ENCODE peak calls at places on chromosomes 12 and 14, in five cellular contexts. V is mesendoderm, U is small intestine, N is psoas muscle, C is left ventricle myocardium inferior. F is an unnamed sample.

GRCh38 chr12:57118711-57119271 is 7.6 kb upstream of the STAT6 start:
- DNase-seq in U (no peak), N (no peak), C (no peak), V (no peak), F (no peak)

GRCh38 chr14:23438130-23438893 is 2.9 kb upstream of the MYH7 start:
- DNase-seq in U (no peak), V (no peak), C (peak; percentile 72), N (peak; percentile 45), F (peak; percentile 42)

GRCh38 chr12:96427269-96427729 is 27.1 kb upstream of the CDK17 start:
- DNase-seq in V (peak; percentile 86), U (no peak), N (peak; percentile 69), C (peak; percentile 22), F (peak; percentile 74)

GRCh38 chr12:108484431-108484830 is 30.6 kb upstream of the FICD start:
- DNase-seq in C (no peak), U (no peak), N (no peak), V (no peak), F (no peak)

GRCh38 chr12:74890237-74890599 is 319.4 kb downstream of the KCNC2 start:
- DNase-seq in C (no peak), N (no peak), V (peak; percentile 72), U (peak; percentile 48), F (no peak)

GRCh38 chr12:127118251-127118650 is 1148.7 kb upstream of the TMEM132C start:
- DNase-seq in C (no peak), N (no peak), U (no peak), V (no peak), F (no peak)

GRCh38 chr12:21852251-21852650 is 77.7 kb upstream of the KCNJ8 start:
- DNase-seq in N (no peak), C (no peak), U (no peak), V (no peak), F (no peak)

GRCh38 chr12:46383654-46384450 is 11.3 kb upstream of the SLC38A2 start:
- DNase-seq in N (peak; percentile 95), C (peak; percentile 95), U (peak; percentile 90), V (peak; percentile 75), F (no peak)

GRCh38 chr12:47754126-47754525 is 4.6 kb downstream of the RAPGEF3 start:
- DNase-seq in U (no peak), C (no peak), N (no peak), V (no peak), F (no peak)

GRCh38 chr12:58711968-58712367 is 208.3 kb downstream of the LRIG3 start:
- DNase-seq in U (no peak), V (no peak), C (no peak), N (no peak), F (no peak)

GRCh38 chr14:90546767-90547166 is 149.9 kb downstream of the CALM1 start:
- DNase-seq in V (no peak), U (no peak), C (no peak), N (no peak), F (peak; percentile 80)

GRCh38 chr12:18158774-18159557 is 69.0 kb upstream of the RERGL start:
- DNase-seq in U (peak; percentile 54), C (no peak), V (peak; percentile 64), N (no peak), F (peak; percentile 68)

GRCh38 chr12:107844312-107844921 is 69.9 kb downstream of the ASCL4 start:
- DNase-seq in V (peak; percentile 34), U (no peak), N (no peak), C (no peak), F (peak; percentile 88)

GRCh38 chr14:60594077-60594476 is 55.2 kb downstream of the SIX1 start:
- DNase-seq in C (no peak), N (no peak), V (no peak), U (no peak), F (no peak)

GRCh38 chr12:63070709-63071108 is 80.3 kb downstream of the AVPR1A start:
- DNase-seq in V (peak; percentile 26), C (no peak), U (no peak), N (no peak), F (no peak)

GRCh38 chr12:88648625-88649024 is 68.4 kb upstream of the KITLG start:
- DNase-seq in V (no peak), U (no peak), N (no peak), C (no peak), F (no peak)

GRCh38 chr12:29858270-29858786 is 74.6 kb upstream of the TMTC1 start:
- DNase-seq in U (no peak), V (no peak), C (no peak), N (no peak), F (no peak)

GRCh38 chr12:80299976-80300375 is 144.1 kb upstream of the PTPRQ start:
- DNase-seq in C (no peak), V (no peak), N (no peak), U (no peak), F (no peak)

GRCh38 chr14:38199076-38199475 is 8.6 kb upstream of the SSTR1 start:
- DNase-seq in C (no peak), V (no peak), U (no peak), N (no peak), F (peak; percentile 55)

GRCh38 chr12:64385468-64385867 is 5.1 kb downstream of the C12orf56 start:
- DNase-seq in N (no peak), V (no peak), U (no peak), C (no peak), F (no peak)

GRCh38 chr12:132215644-132215989 is 71.4 kb downstream of the NOC4L start:
- DNase-seq in N (no peak), V (no peak), C (no peak), U (no peak), F (no peak)

GRCh38 chr14:73741386-73741875 is 27.2 kb upstream of the PNMA1 start:
- DNase-seq in C (peak; percentile 79), U (peak; percentile 92), N (peak; percentile 71), V (peak; percentile 90), F (peak; percentile 92)

GRCh38 chr12:113135178-113136127 is at the start of gene RASAL1:
- DNase-seq in N (peak; percentile 35), V (peak; percentile 86), U (peak; percentile 46), C (no peak), F (peak; percentile 99)

GRCh38 chr12:64824500-64825142 is at the start of gene TBC1D30:
- DNase-seq in C (no peak), U (peak; percentile 9), N (peak; percentile 25), V (peak; percentile 28), F (peak; percentile 81)

GRCh38 chr12:124352257-124352656 is 57.4 kb downstream of the RFLNA start:
- DNase-seq in V (no peak), N (no peak), C (no peak), U (no peak), F (no peak)

GRCh38 chr12:76621582-76622024 is 62.0 kb upstream of the OSBPL8 start:
- DNase-seq in N (peak; percentile 30), C (peak; percentile 41), V (peak; percentile 77), U (peak; percentile 88), F (peak; percentile 91)

GRCh38 chr12:75859868-75860267 is 171.7 kb downstream of the PHLDA1 start:
- DNase-seq in C (no peak), U (no peak), N (no peak), V (no peak), F (no peak)

GRCh38 chr14:40841886-40842285 is 764.8 kb upstream of the LRFN5 start:
- DNase-seq in C (no peak), N (no peak), V (no peak), U (no peak), F (no peak)

GRCh38 chr14:39368261-39368959 is 63.8 kb downstream of the FBXO33 start:
- DNase-seq in V (peak; percentile 96), N (no peak), U (peak; percentile 30), C (no peak), F (peak; percentile 91)

GRCh38 chr12:124928912-124929530 is 14.6 kb upstream of the UBC start:
- DNase-seq in C (no peak), V (no peak), N (no peak), U (no peak), F (peak; percentile 58)

GRCh38 chr12:6952860-6953416 is 1.8 kb downstream of the PTPN6 start:
- DNase-seq in V (no peak), N (no peak), C (peak; percentile 14), U (no peak), F (no peak)

GRCh38 chr14:23357261-23357660 is 4.6 kb upstream of the SLC22A17 start:
- DNase-seq in U (no peak), C (no peak), N (no peak), V (no peak), F (no peak)

GRCh38 chr12:103354403-103354802 is 141.4 kb downstream of the C12orf42 start:
- DNase-seq in U (no peak), C (no peak), V (no peak), N (no peak), F (no peak)

GRCh38 chr12:5887758-5888157 is 57.3 kb downstream of the ANO2 start:
- DNase-seq in N (no peak), V (no peak), U (no peak), C (no peak), F (peak; percentile 5)

GRCh38 chr14:78448483-78449094 is 278.4 kb downstream of the NRXN3 start:
- DNase-seq in V (peak; percentile 74), C (no peak), N (peak; percentile 15), U (peak; percentile 77), F (peak; percentile 91)

GRCh38 chr12:93762912-93763311 is 85.7 kb downstream of the CRADD start:
- DNase-seq in V (peak; percentile 48), C (no peak), U (no peak), N (no peak), F (no peak)

GRCh38 chr14:67410313-67410712 is 1.7 kb downstream of the PLEK2 start:
- DNase-seq in C (no peak), U (peak; percentile 95), N (no peak), V (no peak), F (no peak)

GRCh38 chr14:65071544-65071943 is 30.8 kb downstream of the MAX start:
- DNase-seq in C (no peak), V (no peak), N (no peak), U (no peak), F (no peak)
- H3K27ac ChIP-seq in C (peak overlapping the region; percentile 84), V (no peak overlapping the region), N (peak overlapping the region; percentile 66), U (peak overlapping the region; percentile 76), F (no peak overlapping the region)

GRCh38 chr14:105482486-105483110 is 4.1 kb upstream of the CRIP1 start:
- DNase-seq in V (no peak), U (no peak), N (no peak), C (no peak), F (no peak)
- H3K27ac ChIP-seq in V (no peak overlapping the region), U (peak overlapping the region; percentile 64), N (peak overlapping the region; percentile 83), C (peak overlapping the region; percentile 100), F (peak overlapping the region; percentile 63)

GRCh38 chr12:39883411-39883810 is 222.5 kb downstream of the SLC2A13 start:
- DNase-seq in V (no peak), U (no peak), C (no peak), N (no peak), F (no peak)
- H3K27ac ChIP-seq in V (no peak overlapping the region), U (no peak overlapping the region), C (no peak overlapping the region), N (no peak overlapping the region), F (no peak overlapping the region)

GRCh38 chr12:8452976-8453616 is 2.7 kb upstream of the CLEC6A start:
- DNase-seq in N (no peak), U (no peak), C (no peak), V (peak; percentile 55), F (peak; percentile 64)
- H3K27ac ChIP-seq in N (no peak overlapping the region), U (no peak overlapping the region), C (no peak overlapping the region), V (peak overlapping the region; percentile 22), F (no peak overlapping the region)